ENCODE peak calls at places on chromosome 7, in five cellular contexts. L is stimulated activated CD4-positive, alpha-beta T cell treated with anti-CD3 and anti-CD28 coated beads, Interleukin-15, amount 100 ng/mL, for 24 hours; Y is heart left ventricle; V is NCI-H345; A is GM23248. O is an unnamed sample.

GRCh38 chr7:34759477-34760125 is 101.6 kb downstream of the NPSR1 start:
- DNase-seq in L (no peak), Y (no peak), V (peak; percentile 43), A (peak; percentile 58), O (no peak)

GRCh38 chr7:95871078-95871848 is 98.9 kb downstream of the DYNC1I1 start:
- DNase-seq in L (peak; percentile 6), Y (no peak), V (peak; percentile 58), A (peak; percentile 68), O (no peak)

GRCh38 chr7:136023134-136023869 is 46.1 kb upstream of the MTPN start:
- DNase-seq in L (no peak), Y (no peak), V (peak; percentile 87), A (no peak), O (no peak)

GRCh38 chr7:46072722-46073121 is 151.7 kb upstream of the IGFBP3 start:
- DNase-seq in L (no peak), Y (no peak), V (no peak), A (peak; percentile 22), O (no peak)

GRCh38 chr7:128039487-128040099 is 8.4 kb upstream of the LRRC4 start:
- DNase-seq in L (no peak), Y (no peak), V (no peak), A (no peak), O (no peak)

GRCh38 chr7:108003591-108003935 is 602 bp upstream of the LAMB1 start:
- DNase-seq in L (no peak), Y (no peak), V (no peak), A (no peak), O (no peak)

GRCh38 chr7:144730224-144730623 is 105.6 kb downstream of the TPK1 start:
- DNase-seq in L (no peak), Y (no peak), V (no peak), A (no peak), O (no peak)

GRCh38 chr7:98613601-98614425 is 3.3 kb upstream of the NPTX2 start:
- DNase-seq in L (no peak), Y (no peak), V (no peak), A (peak; percentile 29), O (no peak)

GRCh38 chr7:20158684-20159083 is 58.5 kb downstream of the MACC1 start:
- DNase-seq in L (no peak), Y (no peak), V (peak; percentile 14), A (peak; percentile 17), O (no peak)

GRCh38 chr7:5429253-5429856 is 5.7 kb upstream of the TNRC18 start:
- DNase-seq in L (no peak), Y (peak; percentile 53), V (no peak), A (peak; percentile 69), O (no peak)

O was measured in left cardiac atrium.